ENCODE peak calls at places on chromosomes 16 and 17, in four cellular contexts. O is lower lobe of right lung; Z is naive thymus-derived CD4-positive, alpha-beta T cell; E is colonic mucosa. U is an unnamed sample. For H3K4me1, the result is how much of the 10 kb centered on the place peaks cover.

GRCh38 chr16:85891033-85891775 is 7.8 kb upstream of the IRF8 start:
- DNase-seq in E (peak), O (no peak), Z (no peak), U (peak)

GRCh38 chr16:49763826-49764225 is 92.1 kb downstream of the ZNF423 start:
- DNase-seq in E (no peak), O (no peak), Z (no peak), U (no peak)

GRCh38 chr17:34412534-34412933 is 49.5 kb upstream of the CCL1 start:
- DNase-seq in O (no peak), Z (no peak), E (no peak), U (no peak)

GRCh38 chr16:11104168-11105037 is 151.6 kb downstream of the SOCS1 start:
- DNase-seq in Z (no peak), O (no peak), E (no peak), U (peak)

GRCh38 chr17:80605326-80606066 is 60.9 kb downstream of the RPTOR start:
- DNase-seq in Z (peak), E (no peak), O (no peak), U (no peak)

GRCh38 chr16:4116328-4117249 is at the start of gene ADCY9:
- DNase-seq in E (peak), O (peak), Z (peak), U (peak)

GRCh38 chr16:20763461-20764232 is at the start of gene ACSM3:
- DNase-seq in O (no peak), Z (peak), E (peak), U (peak)

GRCh38 chr17:75843577-75844529 is at the start of gene UNC13D:
- DNase-seq in Z (peak), E (peak), O (peak), U (no peak)

GRCh38 chr16:27217256-27217655 is 13.9 kb downstream of the KDM8 start:
- DNase-seq in E (no peak), Z (no peak), O (no peak), U (no peak)

GRCh38 chr17:2175294-2175628 is 120.4 kb downstream of the HIC1 start:
- DNase-seq in Z (no peak), O (no peak), E (no peak), U (no peak)

GRCh38 chr16:85451646-85452363 is 161.3 kb upstream of the GSE1 start:
- DNase-seq in E (no peak), Z (no peak), O (no peak), U (no peak)

GRCh38 chr16:3400779-3401688 is at the start of the genes ZNF174 and ZSCAN32:
- DNase-seq in Z (peak), O (peak), E (peak), U (peak)

GRCh38 chr17:2883544-2884203 is 87.4 kb downstream of the RAP1GAP2 start:
- DNase-seq in Z (no peak), E (no peak), O (no peak), U (no peak)

GRCh38 chr16:89350701-89351380 is 133.3 kb downstream of the ZNF778 start:
- DNase-seq in O (peak), Z (peak), E (no peak), U (no peak)

GRCh38 chr17:65177901-65178300 is 40.7 kb downstream of the RGS9 start:
- DNase-seq in E (no peak), Z (no peak), O (no peak), U (no peak)

GRCh38 chr16:72898216-72898825 is 149.6 kb downstream of the ZFHX3 start:
- DNase-seq in O (no peak), Z (no peak), E (no peak), U (no peak)

GRCh38 chr16:275041-275621 is 613 bp downstream of the RGS11 start:
- DNase-seq in O (no peak), Z (no peak), E (no peak), U (no peak)

DNA sequence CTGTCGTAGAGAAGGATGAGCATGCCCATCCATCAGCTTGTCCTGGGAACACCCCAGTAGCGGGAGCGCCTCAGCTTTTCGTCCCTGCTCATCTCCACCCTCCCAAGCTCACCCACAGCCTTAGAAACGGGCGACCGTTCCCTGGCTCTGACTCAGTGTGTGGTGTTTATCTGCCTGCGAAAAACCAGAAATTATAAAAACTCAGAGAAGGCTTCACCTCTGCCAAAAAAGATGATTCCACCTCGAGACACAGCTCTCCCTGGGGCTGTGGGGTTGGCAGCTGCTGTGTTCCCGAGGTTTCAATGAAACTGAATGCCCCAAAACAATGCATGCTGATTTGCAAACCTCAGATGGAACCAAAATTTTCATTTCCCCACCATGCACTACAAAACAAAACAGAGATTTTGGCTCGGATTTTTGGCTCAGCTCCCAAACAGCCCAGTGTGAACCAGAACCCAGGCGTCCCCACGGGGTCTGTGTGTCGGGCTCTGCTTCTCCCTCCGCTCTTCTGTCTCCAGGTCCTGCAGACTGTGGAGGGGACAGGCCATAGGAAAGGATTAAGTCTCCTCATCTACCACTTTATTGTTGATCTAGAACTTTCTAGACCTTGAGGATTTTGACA is 62.4 kb upstream of the MED9 start:
- DNase-seq in O (no peak), E (no peak), Z (no peak), U (peak)
- H3K27ac ChIP-seq in O (no peak), E (no peak), Z (no peak), U (peak)

DNA sequence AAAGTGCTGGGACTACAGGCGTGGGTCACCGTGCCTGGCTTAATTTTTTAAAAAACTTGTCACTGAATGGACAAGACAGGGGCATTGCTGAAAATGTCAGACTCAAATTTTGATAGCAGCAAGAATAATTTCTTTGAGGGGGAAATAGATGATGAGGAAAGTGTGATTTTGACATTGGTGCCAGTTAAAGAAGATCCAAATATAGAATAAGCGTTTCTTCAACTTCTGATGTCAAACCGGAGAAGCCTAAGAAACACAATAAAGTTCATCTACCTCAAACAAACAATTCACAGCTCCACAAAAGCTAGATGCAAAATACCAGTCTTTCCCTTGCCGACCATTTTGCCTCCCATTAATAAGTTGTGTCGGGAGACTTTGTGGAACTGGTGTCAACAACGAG is 4.5 kb downstream of the MT1X start:
- DNase-seq in O (no peak), Z (no peak), E (no peak), U (no peak)
- H3K4me1 ChIP-seq in O (under half), Z (under half), E (under half), U (under half)

GRCh38 chr16:83574388-83574787 is 233.4 kb upstream of the HSBP1 start:
- DNase-seq in O (no peak), Z (no peak), E (no peak), U (no peak)

GRCh38 chr16:83579431-83579830 is 228.3 kb upstream of the HSBP1 start:
- DNase-seq in O (no peak), Z (no peak), E (no peak), U (no peak)

GRCh38 chr16:83579027-83579426 is 228.8 kb upstream of the HSBP1 start:
- DNase-seq in E (no peak), O (no peak), Z (no peak), U (no peak)

GRCh38 chr16:83578146-83578545 is 229.6 kb upstream of the HSBP1 start:
- DNase-seq in E (no peak), O (no peak), Z (no peak), U (no peak)

GRCh38 chr16:83577201-83577600 is 230.6 kb upstream of the HSBP1 start:
- DNase-seq in E (no peak), Z (no peak), O (no peak), U (no peak)
- H3K27ac ChIP-seq in E (no peak), Z (no peak), O (no peak), U (no peak)

GRCh38 chr16:81799138-81799504 is 20.0 kb downstream of the PLCG2 start:
- DNase-seq in E (no peak), O (no peak), Z (no peak), U (no peak)

GRCh38 chr16:81797443-81797842 is 18.4 kb downstream of the PLCG2 start:
- DNase-seq in O (peak), Z (no peak), E (no peak), U (no peak)

GRCh38 chr16:81796585-81797346 is 17.7 kb downstream of the PLCG2 start:
- DNase-seq in E (no peak), O (no peak), Z (no peak), U (no peak)

GRCh38 chr16:81796035-81796434 is 16.9 kb downstream of the PLCG2 start:
- DNase-seq in O (no peak), Z (no peak), E (no peak), U (no peak)

GRCh38 chr16:81798311-81799137 is 19.4 kb downstream of the PLCG2 start:
- DNase-seq in E (no peak), O (peak), Z (peak), U (no peak)
- H3K4me1 ChIP-seq in E (under half), O (under half), Z (under half), U (under half)

DNA sequence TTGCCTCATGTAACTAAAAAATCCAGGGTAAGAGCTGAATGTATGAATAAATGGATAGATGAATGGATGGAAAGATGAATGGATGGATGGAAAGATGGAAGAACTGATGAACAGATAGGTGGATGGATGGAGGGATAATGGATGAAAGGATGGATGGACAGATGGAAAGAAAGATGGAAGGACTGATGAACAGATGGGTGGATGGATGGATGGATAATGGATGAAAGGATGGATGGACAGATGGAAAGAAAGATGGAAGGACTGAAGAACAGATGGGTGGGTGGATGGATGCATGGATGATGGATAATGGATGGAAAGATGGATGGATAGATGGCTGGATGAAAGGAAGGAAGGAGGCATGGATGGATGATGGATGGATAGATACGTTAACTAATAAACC is 11.9 kb downstream of the CHD9NB start:
- DNase-seq in Z (no peak), E (no peak), O (no peak), U (no peak)
- H3K27ac ChIP-seq in Z (no peak), E (no peak), O (no peak), U (no peak)

GRCh38 chr17:45060824-45061605 is at the start of gene NMT1:
- DNase-seq in E (peak), O (peak), Z (peak), U (peak)

GRCh38 chr17:45061606-45062205 is 589 bp downstream of the NMT1 start:
- DNase-seq in O (no peak), Z (no peak), E (no peak), U (no peak)

GRCh38 chr17:45063198-45063597 is 2.1 kb downstream of the NMT1 start:
- DNase-seq in Z (no peak), E (no peak), O (no peak), U (no peak)

DNA sequence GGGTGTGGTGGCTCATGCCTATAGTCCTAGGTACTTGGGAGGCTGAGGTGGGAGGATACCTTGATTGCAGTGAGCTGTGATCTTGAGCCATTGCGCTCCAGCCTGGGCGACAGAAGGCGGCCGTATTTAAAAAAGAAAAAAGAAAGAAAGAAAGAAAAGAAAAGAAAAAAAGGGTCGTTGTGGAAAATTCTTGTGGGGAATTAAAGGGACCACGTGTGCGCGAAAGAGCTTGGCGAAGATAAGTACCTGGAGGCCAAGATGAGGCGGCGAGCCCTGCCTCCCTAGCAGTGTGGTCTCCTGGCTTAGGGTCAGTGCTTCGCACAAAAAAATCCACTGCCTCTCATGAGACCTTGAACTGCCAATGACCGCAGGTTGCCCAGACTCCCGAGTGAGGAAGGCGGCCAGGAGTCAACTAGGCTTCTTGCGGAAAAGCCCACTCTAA is 714 bp upstream of the NMT1 start:
- DNase-seq in E (no peak), O (no peak), Z (no peak), U (no peak)
- H3K4me1 ChIP-seq in E (under half), O (half or more), Z (under half), U (under half)